ENCODE peak calls at places on chromosome 2, in four cellular contexts. B, U, Y and T are unnamed samples.

GRCh38 chr2:18752667-18753422 is 163.5 kb upstream of the NT5C1B start:
- DNase-seq in B (no peak), U (no peak), Y (no peak), T (no peak)

GRCh38 chr2:109527079-109527478 is 86.7 kb downstream of the SEPTIN10 start:
- DNase-seq in B (no peak), U (no peak), Y (no peak), T (no peak)

GRCh38 chr2:2324565-2325101 is 6.4 kb downstream of the MYT1L start:
- DNase-seq in B (peak), U (no peak), Y (no peak), T (no peak)

GRCh38 chr2:237128026-237128703 is 42.5 kb downstream of the COPS8 start:
- DNase-seq in B (peak), U (peak), Y (no peak), T (peak)

GRCh38 chr2:37085731-37086147 is 1.4 kb downstream of the GPATCH11 start:
- DNase-seq in B (no peak), U (no peak), Y (no peak), T (no peak)

GRCh38 chr2:192070099-192070498 is 124.6 kb downstream of the TMEFF2 start:
- DNase-seq in B (no peak), U (no peak), Y (no peak), T (no peak)

GRCh38 chr2:205733648-205734047 is 51.3 kb downstream of the NRP2 start:
- DNase-seq in B (no peak), U (no peak), Y (no peak), T (no peak)

GRCh38 chr2:42042956-42043355 is 4.9 kb upstream of the PKDCC start:
- DNase-seq in B (no peak), U (no peak), Y (no peak), T (no peak)

GRCh38 chr2:128369126-128369555 is 50.5 kb upstream of the HS6ST1 start:
- DNase-seq in B (no peak), U (peak), Y (no peak), T (no peak)

GRCh38 chr2:39008663-39009062 is 112.2 kb downstream of the SOS1 start:
- DNase-seq in B (no peak), U (no peak), Y (no peak), T (no peak)

GRCh38 chr2:74242354-74243071 is 44.1 kb downstream of the MTHFD2 start:
- DNase-seq in B (no peak), U (no peak), Y (no peak), T (no peak)

GRCh38 chr2:98936133-98936916 is at the start of gene CRACDL:
- DNase-seq in B (peak), U (no peak), Y (no peak), T (no peak)

GRCh38 chr2:173118385-173118784 is 42.7 kb downstream of the MAP3K20 start:
- DNase-seq in B (no peak), U (no peak), Y (no peak), T (no peak)

GRCh38 chr2:239148495-239149200 is 252.2 kb downstream of the HDAC4 start:
- DNase-seq in B (peak), U (no peak), Y (no peak), T (no peak)

GRCh38 chr2:238220892-238221521 is 17.5 kb upstream of the ILKAP start:
- DNase-seq in B (no peak), U (peak), Y (no peak), T (no peak)

GRCh38 chr2:231613054-231613654 is 20.5 kb downstream of the TEX44 start:
- DNase-seq in B (no peak), U (no peak), Y (no peak), T (no peak)

GRCh38 chr2:143807192-143807591 is 678.0 kb downstream of the ARHGAP15 start:
- DNase-seq in B (no peak), U (no peak), Y (no peak), T (no peak)

GRCh38 chr2:46650556-46651001 is 171.2 kb downstream of the TMEM247 start:
- DNase-seq in B (peak), U (peak), Y (peak), T (no peak)

GRCh38 chr2:46489430-46489829 is 10.1 kb downstream of the TMEM247 start:
- DNase-seq in B (peak), U (no peak), Y (no peak), T (no peak)

GRCh38 chr2:85699325-85699724 is 5.2 kb downstream of the GNLY start:
- DNase-seq in B (no peak), U (no peak), Y (no peak), T (no peak)

GRCh38 chr2:147076634-147077033 is 768.2 kb upstream of the ACVR2A start:
- DNase-seq in B (no peak), U (no peak), Y (no peak), T (no peak)

GRCh38 chr2:460861-461260 is 173.0 kb upstream of the ALKAL2 start:
- DNase-seq in B (no peak), U (no peak), Y (peak), T (no peak)

GRCh38 chr2:65420712-65421431 is 11.5 kb downstream of the SPRED2 start:
- DNase-seq in B (no peak), U (no peak), Y (no peak), T (no peak)

GRCh38 chr2:191066281-191067233 is 52.6 kb upstream of the STAT1 start:
- DNase-seq in B (no peak), U (no peak), Y (no peak), T (no peak)

GRCh38 chr2:150063950-150064549 is 423.4 kb downstream of the RND3 start:
- DNase-seq in B (no peak), U (no peak), Y (no peak), T (no peak)

GRCh38 chr2:131040661-131041401 is 52.4 kb downstream of the FAM168B start:
- DNase-seq in B (peak), U (no peak), Y (no peak), T (no peak)

GRCh38 chr2:191617589-191617988 is 60.3 kb upstream of the NABP1 start:
- DNase-seq in B (no peak), U (no peak), Y (peak), T (no peak)

GRCh38 chr2:202278036-202278760 is 12.6 kb downstream of the NOP58 start:
- DNase-seq in B (no peak), U (no peak), Y (no peak), T (peak)

GRCh38 chr2:73004466-73004865 is 67.0 kb downstream of the SFXN5 start:
- DNase-seq in B (no peak), U (no peak), Y (no peak), T (no peak)

GRCh38 chr2:79936715-79937114 is 367.8 kb downstream of the LRRTM1 start:
- DNase-seq in B (no peak), U (no peak), Y (no peak), T (no peak)

GRCh38 chr2:191144217-191144616 is 6.6 kb downstream of the STAT4 start:
- DNase-seq in B (no peak), U (no peak), Y (no peak), T (no peak)

GRCh38 chr2:223148516-223148915 is 96.5 kb downstream of the KCNE4 start:
- DNase-seq in B (no peak), U (no peak), Y (no peak), T (no peak)

GRCh38 chr2:104563398-104564024 is 290.4 kb upstream of the POU3F3 start:
- DNase-seq in B (peak), U (peak), Y (no peak), T (no peak)

GRCh38 chr2:234792566-234792965 is 159.3 kb upstream of the SH3BP4 start:
- DNase-seq in B (no peak), U (no peak), Y (no peak), T (no peak)

GRCh38 chr2:9832586-9832985 is 10.7 kb upstream of the TAF1B start:
- DNase-seq in B (no peak), U (no peak), Y (no peak), T (no peak)

GRCh38 chr2:203934006-203934632 is 2.4 kb upstream of the ICOS start:
- DNase-seq in B (no peak), U (no peak), Y (no peak), T (no peak)

GRCh38 chr2:102107741-102108070 is 34.8 kb upstream of the IL1R1 start:
- DNase-seq in B (no peak), U (no peak), Y (no peak), T (no peak)

GRCh38 chr2:121409388-121409787 is 121.3 kb upstream of the RNU4ATAC start:
- DNase-seq in B (no peak), U (no peak), Y (no peak), T (no peak)
- H3K4me3 ChIP-seq in B (no peak), U (no peak), Y (no peak), T (no peak)

GRCh38 chr2:241945803-241946202 is 76.3 kb downstream of the RTP5 start:
- DNase-seq in B (no peak), U (no peak), Y (no peak), T (no peak)

GRCh38 chr2:241943961-241944575 is 74.5 kb downstream of the RTP5 start:
- DNase-seq in B (no peak), U (no peak), Y (no peak), T (no peak)

GRCh38 chr2:241945311-241945710 is 75.8 kb downstream of the RTP5 start:
- DNase-seq in B (no peak), U (no peak), Y (no peak), T (no peak)

GRCh38 chr2:241943209-241943850 is 73.8 kb downstream of the RTP5 start:
- DNase-seq in B (no peak), U (no peak), Y (no peak), T (no peak)

GRCh38 chr2:241944821-241945220 is 75.3 kb downstream of the RTP5 start:
- DNase-seq in B (no peak), U (no peak), Y (no peak), T (no peak)
- H3K4me3 ChIP-seq in B (no peak), U (no peak), Y (no peak), T (no peak)

GRCh38 chr2:213034578-213034977 is 116.8 kb downstream of the IKZF2 start:
- DNase-seq in B (no peak), U (no peak), Y (no peak), T (no peak)

GRCh38 chr2:213042262-213042661 is 109.2 kb downstream of the IKZF2 start:
- DNase-seq in B (no peak), U (no peak), Y (no peak), T (no peak)

DNA sequence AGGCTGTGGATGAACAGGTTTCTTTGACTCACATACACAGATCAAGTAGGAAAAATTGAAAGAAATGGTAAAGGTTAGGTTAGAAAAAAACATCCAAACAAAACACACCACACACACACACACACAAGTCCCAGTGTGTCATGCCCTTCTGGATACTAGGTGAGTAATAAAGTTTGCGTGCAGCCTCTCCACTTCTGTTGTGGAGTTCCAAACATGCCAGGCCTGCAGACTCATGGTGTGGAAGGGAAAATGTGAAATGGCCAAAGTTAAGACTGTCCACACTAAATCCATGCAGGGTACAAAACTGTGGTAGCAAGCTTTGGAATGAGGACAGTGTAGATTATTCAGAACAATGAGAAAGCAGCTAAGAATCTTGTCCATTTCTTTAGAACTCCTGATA is 114.6 kb downstream of the IKZF2 start:
- DNase-seq in B (no peak), U (no peak), Y (no peak), T (peak)
- H3K4me3 ChIP-seq in B (no peak), U (no peak), Y (no peak), T (no peak)

GRCh38 chr2:240588006-240588655 is 1.6 kb downstream of the CAPN10 start:
- DNase-seq in B (peak), U (no peak), Y (no peak), T (no peak)
- H3K4me3 ChIP-seq in B (no peak), U (no peak), Y (peak), T (no peak)

GRCh38 chr2:26172866-26173595 is at the start of gene GAREM2:
- DNase-seq in B (no peak), U (no peak), Y (no peak), T (no peak)

GRCh38 chr2:26172189-26172865 is 561 bp upstream of the GAREM2 start:
- DNase-seq in B (no peak), U (no peak), Y (no peak), T (no peak)

GRCh38 chr2:26174691-26175181 is 1.8 kb downstream of the GAREM2 start:
- DNase-seq in B (no peak), U (no peak), Y (no peak), T (no peak)

GRCh38 chr2:26175191-26175715 is 2.4 kb downstream of the GAREM2 start:
- DNase-seq in B (no peak), U (no peak), Y (no peak), T (no peak)

DNA sequence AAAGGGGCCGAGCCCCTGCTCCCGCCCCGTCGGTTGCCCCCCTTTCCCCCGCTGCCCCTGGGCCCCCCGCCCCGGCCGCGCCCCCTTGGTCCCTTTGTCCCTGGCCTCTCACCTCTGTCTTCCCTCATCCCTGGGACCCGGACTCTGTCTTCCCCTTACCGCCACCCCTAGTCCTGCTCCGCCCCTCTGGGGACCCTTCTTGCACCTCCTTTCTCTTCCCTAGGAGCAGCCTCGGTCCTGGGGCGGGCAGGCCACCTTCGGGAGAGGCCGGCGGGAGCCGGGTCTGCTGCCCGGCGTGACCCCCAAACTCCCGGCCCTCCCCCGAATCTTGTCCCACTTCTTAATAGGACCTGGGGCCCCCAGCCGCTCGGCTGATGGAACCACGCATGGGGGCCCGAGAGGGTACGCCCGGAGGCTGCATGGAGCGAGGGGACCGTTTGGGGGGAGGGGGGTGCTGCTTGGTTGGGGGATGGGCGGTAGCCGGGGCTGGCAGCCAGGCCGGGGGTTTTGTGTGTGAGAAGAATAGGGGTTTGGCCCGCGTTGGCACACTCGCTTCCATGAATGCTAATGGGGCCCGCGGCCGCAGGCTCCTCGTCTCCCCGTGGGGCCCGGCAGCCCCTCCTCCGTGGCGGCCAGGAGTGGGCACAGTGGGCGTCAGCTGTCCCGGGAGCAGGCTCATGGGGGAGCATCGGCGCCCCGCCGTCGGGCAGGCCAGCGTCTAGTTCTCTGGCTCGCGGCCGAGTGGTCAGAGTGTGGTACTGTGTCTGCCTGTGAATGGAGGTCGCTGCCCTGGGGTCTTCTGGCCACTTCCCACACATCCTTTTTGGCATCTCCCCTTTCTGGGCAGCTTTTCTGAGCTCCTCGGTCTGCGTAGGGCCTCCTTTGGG is 951 bp downstream of the GAREM2 start:
- DNase-seq in B (no peak), U (no peak), Y (no peak), T (no peak)
- H3K4me3 ChIP-seq in B (no peak), U (peak), Y (peak), T (no peak)

GRCh38 chr2:224434618-224435017 is 32.7 kb upstream of the FAM124B start:
- DNase-seq in B (no peak), U (no peak), Y (no peak), T (no peak)

GRCh38 chr2:224429441-224429810 is 27.5 kb upstream of the FAM124B start:
- DNase-seq in B (no peak), U (no peak), Y (no peak), T (no peak)

GRCh38 chr2:224432003-224432574 is 30.2 kb upstream of the FAM124B start:
- DNase-seq in B (no peak), U (no peak), Y (no peak), T (no peak)

GRCh38 chr2:224436634-224437033 is 34.7 kb upstream of the FAM124B start:
- DNase-seq in B (no peak), U (no peak), Y (no peak), T (no peak)

GRCh38 chr2:224433442-224433841 is 31.5 kb upstream of the FAM124B start:
- DNase-seq in B (no peak), U (no peak), Y (no peak), T (no peak)
- H3K4me3 ChIP-seq in B (no peak), U (no peak), Y (no peak), T (no peak)